ENCODE peak calls at places on chromosomes 3 and 15, in seven cellular contexts. One of them, this sample, is unnamed.

GRCh38 chr3:129230311-129231019 is 18.9 kb upstream of the COPG1 start:
- DNase-seq in activated CD4-positive, CD25-positive, alpha-beta regulatory T cell: no peak
- DNase-seq in left cardiac atrium: no peak
- DNase-seq in epithelial cell of proximal tubule: no peak
- DNase-seq in fibroblast of the conjunctiva: peak
- DNase-seq in right lobe of liver: peak
- DNase-seq in HS-5: no peak
- DNase-seq in this sample: no peak

GRCh38 chr15:60392601-60392985 is 5.2 kb downstream of the ANXA2 start:
- DNase-seq in HS-5: no peak
- DNase-seq in right lobe of liver: no peak
- DNase-seq in left cardiac atrium: no peak
- DNase-seq in epithelial cell of proximal tubule: no peak
- DNase-seq in activated CD4-positive, CD25-positive, alpha-beta regulatory T cell: no peak
- DNase-seq in fibroblast of the conjunctiva: peak
- DNase-seq in this sample: no peak

GRCh38 chr3:42886294-42886822 is 10.7 kb upstream of the CYP8B1 start:
- DNase-seq in fibroblast of the conjunctiva: no peak
- DNase-seq in activated CD4-positive, CD25-positive, alpha-beta regulatory T cell: no peak
- DNase-seq in epithelial cell of proximal tubule: no peak
- DNase-seq in HS-5: no peak
- DNase-seq in left cardiac atrium: no peak
- DNase-seq in right lobe of liver: no peak
- DNase-seq in this sample: no peak

GRCh38 chr15:77387355-77388105 is 32.4 kb downstream of the PEAK1 start:
- DNase-seq in activated CD4-positive, CD25-positive, alpha-beta regulatory T cell: no peak
- DNase-seq in HS-5: no peak
- DNase-seq in epithelial cell of proximal tubule: no peak
- DNase-seq in right lobe of liver: no peak
- DNase-seq in fibroblast of the conjunctiva: no peak
- DNase-seq in left cardiac atrium: no peak
- DNase-seq in this sample: no peak

GRCh38 chr3:125375950-125376679 is 990 bp upstream of the ZNF148 start:
- DNase-seq in activated CD4-positive, CD25-positive, alpha-beta regulatory T cell: no peak
- DNase-seq in fibroblast of the conjunctiva: no peak
- DNase-seq in HS-5: no peak
- DNase-seq in left cardiac atrium: no peak
- DNase-seq in epithelial cell of proximal tubule: no peak
- DNase-seq in right lobe of liver: no peak
- DNase-seq in this sample: no peak

GRCh38 chr3:140695361-140696061 is 17.6 kb downstream of the TRIM42 start:
- DNase-seq in right lobe of liver: no peak
- DNase-seq in activated CD4-positive, CD25-positive, alpha-beta regulatory T cell: no peak
- DNase-seq in epithelial cell of proximal tubule: no peak
- DNase-seq in left cardiac atrium: no peak
- DNase-seq in fibroblast of the conjunctiva: no peak
- DNase-seq in HS-5: no peak
- DNase-seq in this sample: no peak

GRCh38 chr3:18087963-18088362 is 337.2 kb downstream of the SATB1 start:
- DNase-seq in fibroblast of the conjunctiva: no peak
- DNase-seq in activated CD4-positive, CD25-positive, alpha-beta regulatory T cell: no peak
- DNase-seq in right lobe of liver: no peak
- DNase-seq in HS-5: no peak
- DNase-seq in left cardiac atrium: no peak
- DNase-seq in epithelial cell of proximal tubule: no peak
- DNase-seq in this sample: no peak

GRCh38 chr3:154040283-154040682 is 80.9 kb upstream of the ARHGEF26 start:
- DNase-seq in activated CD4-positive, CD25-positive, alpha-beta regulatory T cell: no peak
- DNase-seq in fibroblast of the conjunctiva: no peak
- DNase-seq in HS-5: no peak
- DNase-seq in left cardiac atrium: no peak
- DNase-seq in epithelial cell of proximal tubule: no peak
- DNase-seq in right lobe of liver: no peak
- DNase-seq in this sample: no peak

GRCh38 chr3:46900007-46900292 is 22.4 kb downstream of the PTH1R start:
- DNase-seq in fibroblast of the conjunctiva: no peak
- DNase-seq in left cardiac atrium: peak
- DNase-seq in activated CD4-positive, CD25-positive, alpha-beta regulatory T cell: no peak
- DNase-seq in right lobe of liver: peak
- DNase-seq in HS-5: no peak
- DNase-seq in epithelial cell of proximal tubule: no peak
- DNase-seq in this sample: no peak

GRCh38 chr3:124552224-124552623 is 178.0 kb upstream of the UMPS start:
- DNase-seq in right lobe of liver: peak
- DNase-seq in epithelial cell of proximal tubule: peak
- DNase-seq in HS-5: no peak
- DNase-seq in activated CD4-positive, CD25-positive, alpha-beta regulatory T cell: no peak
- DNase-seq in left cardiac atrium: no peak
- DNase-seq in fibroblast of the conjunctiva: no peak
- DNase-seq in this sample: peak

GRCh38 chr3:186213946-186214345 is 105.1 kb upstream of the ETV5 start:
- DNase-seq in left cardiac atrium: no peak
- DNase-seq in HS-5: no peak
- DNase-seq in epithelial cell of proximal tubule: no peak
- DNase-seq in activated CD4-positive, CD25-positive, alpha-beta regulatory T cell: no peak
- DNase-seq in fibroblast of the conjunctiva: no peak
- DNase-seq in right lobe of liver: no peak
- DNase-seq in this sample: no peak